ENCODE peak calls at places on chromosomes 16 and 17, in six cellular contexts. X is skeletal muscle cell; F is T-helper 9 cell; U is naive B cell; N is pancreas; C is stimulated activated CD4-positive, alpha-beta T cell treated with anti-CD3 and anti-CD28 coated beads, Interleukin-4, amount 100 ng/mL, for 1 hour. A is an unnamed sample.

GRCh38 chr17:76852843-76853242 is 15.4 kb upstream of the MGAT5B start:
- DNase-seq in N (no peak), C (no peak), U (no peak), X (no peak), F (no peak), A (no peak)

GRCh38 chr17:31527606-31528005 is 136.1 kb downstream of the RAB11FIP4 start:
- DNase-seq in N (no peak), U (no peak), C (no peak), F (no peak), X (no peak), A (no peak)

GRCh38 chr16:81473561-81473960 is 29.0 kb downstream of the CMIP start:
- DNase-seq in U (no peak), X (peak; percentile 27), C (no peak), N (peak; percentile 24), F (no peak), A (no peak)

GRCh38 chr16:48054881-48055601 is 100.8 kb downstream of the ABCC12 start:
- DNase-seq in C (peak; percentile 27), X (no peak), F (no peak), N (no peak), U (peak; percentile 14), A (no peak)

GRCh38 chr17:40382251-40382650 is 17.7 kb upstream of the GJD3 start:
- DNase-seq in C (no peak), N (no peak), U (no peak), F (no peak), X (no peak), A (no peak)

GRCh38 chr17:44591223-44591622 is 33.9 kb downstream of the FZD2 start:
- DNase-seq in C (no peak), X (no peak), F (no peak), U (no peak), N (no peak), A (no peak)

GRCh38 chr16:84617068-84617630 is 729 bp downstream of the COTL1 start:
- DNase-seq in C (peak; percentile 59), U (peak; percentile 41), X (no peak), F (peak; percentile 33), N (peak; percentile 79), A (no peak)

GRCh38 chr16:4506450-4506849 is 30.3 kb downstream of the HMOX2 start:
- DNase-seq in X (no peak), U (peak; percentile 65), F (peak; percentile 33), C (peak; percentile 41), N (no peak), A (no peak)

GRCh38 chr17:76905036-76905435 is 36.8 kb downstream of the MGAT5B start:
- DNase-seq in U (no peak), N (peak; percentile 28), X (no peak), C (no peak), F (no peak), A (no peak)

GRCh38 chr17:68460096-68460495 is 2.8 kb upstream of the WIPI1 start:
- DNase-seq in N (no peak), C (no peak), F (no peak), U (no peak), X (no peak), A (no peak)

GRCh38 chr17:45224671-45225050 is 3.0 kb downstream of the FMNL1 start:
- DNase-seq in U (no peak), F (no peak), N (peak; percentile 66), X (no peak), C (no peak), A (no peak)

GRCh38 chr17:6078370-6078950 is 8.3 kb downstream of the WSCD1 start:
- DNase-seq in U (no peak), C (no peak), N (no peak), F (no peak), X (no peak), A (no peak)

GRCh38 chr16:24789881-24790280 is 55.9 kb upstream of the SLC5A11 start:
- DNase-seq in U (no peak), C (no peak), X (no peak), N (no peak), F (no peak), A (no peak)

GRCh38 chr17:40993856-40994255 is at the start of gene KRTAP3-3:
- DNase-seq in F (no peak), U (no peak), N (no peak), C (no peak), X (no peak), A (no peak)

GRCh38 chr17:30493802-30494201 is 16.6 kb downstream of the GOSR1 start:
- DNase-seq in N (no peak), F (no peak), U (no peak), X (no peak), C (no peak), A (no peak)

GRCh38 chr16:50697881-50698767 is 4.7 kb downstream of the NOD2 start:
- DNase-seq in C (peak; percentile 64), F (no peak), X (no peak), U (no peak), N (peak; percentile 25), A (peak; percentile 87)

GRCh38 chr16:89343501-89344291 is 126.2 kb downstream of the ZNF778 start:
- DNase-seq in C (no peak), U (no peak), F (no peak), N (no peak), X (no peak), A (no peak)

GRCh38 chr17:28982191-28982793 is 23.5 kb downstream of the SEZ6 start:
- DNase-seq in X (no peak), U (peak; percentile 76), F (peak; percentile 44), C (peak; percentile 11), N (no peak), A (no peak)

GRCh38 chr17:8255499-8255898 is 6.4 kb downstream of the PFAS start:
- DNase-seq in N (no peak), U (no peak), F (no peak), X (no peak), C (no peak), A (no peak)

GRCh38 chr17:17694229-17695081 is 13.2 kb downstream of the RAI1 start:
- DNase-seq in F (peak; percentile 64), N (peak; percentile 88), U (peak; percentile 73), X (no peak), C (peak; percentile 64), A (no peak)

GRCh38 chr17:44198721-44199552 is 747 bp downstream of the ATXN7L3 start:
- DNase-seq in N (peak; percentile 90), F (peak; percentile 49), X (no peak), C (peak; percentile 57), U (peak; percentile 67), A (peak; percentile 93)

GRCh38 chr17:82218349-82219075 is 5.9 kb upstream of the CCDC57 start:
- DNase-seq in C (no peak), U (no peak), X (no peak), F (no peak), N (peak; percentile 73), A (no peak)

GRCh38 chr17:68101992-68102758 is 66.6 kb downstream of the KPNA2 start:
- DNase-seq in F (peak; percentile 16), C (peak; percentile 13), X (no peak), N (no peak), U (peak; percentile 12), A (peak; percentile 14)

GRCh38 chr17:521561-522325 is 169.1 kb upstream of the RPH3AL start:
- DNase-seq in F (no peak), C (no peak), U (no peak), X (no peak), N (no peak), A (no peak)

GRCh38 chr17:19311421-19312215 is 50.9 kb downstream of the B9D1 start:
- DNase-seq in N (no peak), F (no peak), U (no peak), X (no peak), C (no peak), A (no peak)

GRCh38 chr17:16928406-16929280 is 43.3 kb downstream of the TNFRSF13B start:
- DNase-seq in U (no peak), X (no peak), N (no peak), C (no peak), F (no peak), A (peak; percentile 69)

GRCh38 chr16:6665126-6665525 is 667.5 kb upstream of the RBFOX1 start:
- DNase-seq in F (no peak), X (no peak), C (no peak), U (no peak), N (no peak), A (no peak)

GRCh38 chr17:27502526-27503324 is 46.5 kb downstream of the KSR1 start:
- DNase-seq in C (no peak), N (peak; percentile 19), U (no peak), X (peak; percentile 75), F (no peak), A (no peak)

GRCh38 chr16:11857161-11857560 is 5.8 kb upstream of the RSL1D1 start:
- DNase-seq in N (no peak), F (no peak), U (no peak), C (no peak), X (no peak), A (no peak)

GRCh38 chr16:80014241-80014939 is 413.9 kb upstream of the MAF start:
- DNase-seq in N (no peak), X (no peak), U (no peak), F (no peak), C (no peak), A (no peak)

GRCh38 chr17:38729368-38729885 is 714 bp upstream of the CISD3 start:
- DNase-seq in F (no peak), C (no peak), X (no peak), U (no peak), N (no peak), A (no peak)

GRCh38 chr17:63634163-63634562 is 11.9 kb downstream of the MAP3K3 start:
- DNase-seq in N (no peak), X (no peak), C (no peak), U (no peak), F (no peak), A (no peak)

A was measured in mesenteric fat pad.